ENCODE peak calls at places on chromosomes 11 and 22, in ten cellular contexts. O is body of pancreas; L is OCI-LY7; W is nephron progenitor cell; C is ascending aorta; I is fibroblast of the aortic adventitia; B is left lung; Z is activated CD8-positive, alpha-beta T cell treated with anti-CD3 and anti-CD28 coated beads for 36 hours; Y is bronchial epithelial cell; M is AG09309. S is an unnamed sample.

GRCh38 chr11:969651-970205 is 44.1 kb downstream of the AP2A2 start:
- DNase-seq in O (no peak), L (no peak), W (no peak), C (no peak), I (no peak), B (peak), Z (no peak), Y (no peak), M (no peak), S (no peak)

GRCh38 chr11:131924001-131924400 is 553.6 kb downstream of the NTM start:
- DNase-seq in O (no peak), L (no peak), W (no peak), C (no peak), I (no peak), B (no peak), Z (no peak), Y (no peak), M (no peak), S (no peak)

GRCh38 chr11:131580466-131580865 is 210.1 kb downstream of the NTM start:
- DNase-seq in O (no peak), L (no peak), W (no peak), C (no peak), I (no peak), B (no peak), Z (no peak), Y (no peak), M (peak), S (no peak)

GRCh38 chr22:25045176-25045575 is 92.7 kb downstream of the KIAA1671 start:
- DNase-seq in O (no peak), L (no peak), W (no peak), C (no peak), I (no peak), B (no peak), Z (no peak), Y (no peak), M (no peak), S (no peak)

GRCh38 chr11:8327761-8328192 is 64.1 kb upstream of the LMO1 start:
- DNase-seq in O (no peak), L (no peak), W (no peak), C (no peak), I (peak), B (no peak), Z (peak), Y (no peak), M (no peak), S (peak)

GRCh38 chr11:115921986-115922385 is 417.8 kb upstream of the CADM1 start:
- DNase-seq in O (no peak), L (peak), W (no peak), C (no peak), I (no peak), B (no peak), Z (no peak), Y (no peak), M (no peak), S (no peak)

GRCh38 chr11:2077061-2077802 is 62.0 kb downstream of the IGF2 start:
- DNase-seq in O (no peak), L (no peak), W (no peak), C (no peak), I (peak), B (peak), Z (peak), Y (peak), M (no peak), S (no peak)

GRCh38 chr11:127451852-127452251 is 451.3 kb upstream of the KIRREL3 start:
- DNase-seq in O (no peak), L (no peak), W (no peak), C (no peak), I (no peak), B (no peak), Z (no peak), Y (no peak), M (no peak), S (no peak)

GRCh38 chr11:100808904-100809491 is 121.9 kb downstream of the ARHGAP42 start:
- DNase-seq in O (no peak), L (no peak), W (no peak), C (no peak), I (peak), B (no peak), Z (no peak), Y (peak), M (peak), S (no peak)

DNA sequence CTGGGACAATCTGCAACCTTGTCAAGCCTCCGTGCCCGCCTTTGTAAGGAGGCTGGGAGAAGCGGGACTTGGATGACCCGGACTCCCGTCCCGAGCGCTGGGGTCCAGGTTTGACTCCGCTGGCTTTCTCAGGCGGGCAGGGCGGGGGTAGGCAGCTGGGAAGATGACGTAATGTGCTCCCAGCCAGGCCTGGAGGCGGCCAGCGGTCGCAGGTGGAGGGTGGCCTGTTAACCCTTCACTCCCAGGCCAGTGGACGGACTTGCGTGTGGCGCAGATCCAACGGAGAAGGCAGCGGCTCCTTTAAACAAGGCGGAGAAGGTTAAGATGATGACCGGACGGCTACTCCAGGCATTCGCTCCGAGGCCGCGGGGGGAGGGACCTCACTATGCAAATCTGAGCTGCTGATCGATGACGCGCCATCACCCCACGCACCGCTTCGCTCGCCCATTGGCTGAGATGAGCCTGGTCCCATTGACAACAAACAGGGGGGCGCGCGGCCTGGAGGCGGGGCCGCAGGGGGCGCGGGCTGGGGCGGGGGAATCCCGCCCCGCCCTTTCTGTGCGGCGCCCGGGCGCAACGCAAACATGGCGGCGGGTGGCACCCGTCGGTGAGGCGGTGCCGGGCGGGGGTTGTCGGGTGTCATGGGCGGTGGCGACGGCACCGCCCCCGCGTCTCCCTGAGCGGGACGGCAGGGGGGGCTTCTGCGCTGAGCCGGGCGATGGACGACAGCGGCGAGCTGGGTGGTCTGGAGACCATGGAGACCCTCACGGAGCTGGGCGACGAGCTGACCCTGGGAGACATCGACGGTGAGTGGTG is at the start of gene SREBF2:
- DNase-seq in O (peak), L (peak), W (peak), C (peak), I (peak), B (peak), Z (peak), Y (peak), M (peak), S (peak)
- TF ChIP-seq CTCF in O (no peak), L (no peak), W (no peak), C (peak), I (no peak), B (no peak), Z (no peak), Y (peak), M (no peak), S (no peak)

DNA sequence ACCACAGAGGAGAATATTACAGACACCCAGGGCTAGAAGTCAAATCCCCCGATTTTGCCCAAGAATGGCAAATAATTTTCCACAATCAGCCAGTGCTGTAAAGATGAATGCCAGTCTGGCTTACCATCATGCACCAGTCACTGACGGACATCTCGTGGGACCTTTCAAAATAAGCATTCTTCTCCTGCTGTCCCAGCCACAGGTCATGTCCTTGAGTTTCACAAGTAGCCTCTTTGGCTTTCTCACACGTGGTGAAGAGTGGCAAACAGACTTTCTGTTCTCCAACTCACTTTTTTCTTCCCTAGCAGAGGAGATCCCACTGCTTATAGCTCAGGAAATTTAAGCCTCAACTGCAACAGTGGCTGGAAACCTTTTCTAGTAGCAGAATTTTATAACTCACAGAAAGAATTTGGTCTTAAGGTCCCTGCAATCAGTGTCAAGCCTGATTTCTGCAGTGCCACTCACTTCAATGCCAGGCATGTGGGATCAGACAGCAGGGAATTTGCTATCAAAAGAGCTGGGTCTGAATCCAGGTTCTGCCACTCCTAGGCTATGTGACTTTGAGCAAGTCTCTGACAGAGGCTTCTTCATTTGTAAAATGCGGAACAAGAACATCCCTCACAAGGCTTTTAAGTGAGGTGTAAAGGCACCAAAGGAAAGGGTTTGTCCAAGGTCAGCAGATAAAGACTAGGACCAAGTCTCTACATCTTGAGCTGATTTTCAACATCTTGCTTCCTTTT is 3.6 kb downstream of the PIK3IP1 start:
- DNase-seq in O (no peak), L (peak), W (no peak), C (no peak), I (no peak), B (no peak), Z (no peak), Y (no peak), M (no peak), S (no peak)
- TF ChIP-seq CTCF in O (no peak), L (no peak), W (no peak), C (no peak), I (no peak), B (no peak), Z (no peak), Y (no peak), M (no peak), S (no peak)

GRCh38 chr11:78472905-78473304 is 55.3 kb upstream of the GAB2 start:
- DNase-seq in O (no peak), L (no peak), W (no peak), C (no peak), I (no peak), B (no peak), Z (no peak), Y (no peak), M (no peak), S (no peak)
- TF ChIP-seq CTCF in O (no peak), L (no peak), W (no peak), C (no peak), I (no peak), B (no peak), Z (no peak), Y (no peak), M (no peak), S (no peak)

GRCh38 chr11:70942593-70942992 is 309.8 kb downstream of the SHANK2 start:
- DNase-seq in O (no peak), L (peak), W (peak), C (no peak), I (no peak), B (no peak), Z (peak), Y (no peak), M (no peak), S (no peak)
- TF ChIP-seq CTCF in O (no peak), L (peak), W (no peak), C (no peak), I (peak), B (no peak), Z (peak), Y (peak), M (peak), S (peak)

GRCh38 chr11:62245271-62245753 is 3.3 kb downstream of the SCGB1D2 start:
- DNase-seq in O (no peak), L (peak), W (peak), C (no peak), I (peak), B (no peak), Z (peak), Y (peak), M (no peak), S (peak)
- TF ChIP-seq CTCF in O (no peak), L (peak), W (peak), C (no peak), I (peak), B (no peak), Z (no peak), Y (no peak), M (no peak), S (peak)

GRCh38 chr11:90434858-90435257 is 212.0 kb upstream of the CHORDC1 start:
- DNase-seq in O (no peak), L (no peak), W (no peak), C (no peak), I (no peak), B (no peak), Z (peak), Y (peak), M (no peak), S (no peak)
- TF ChIP-seq CTCF in O (no peak), L (no peak), W (no peak), C (no peak), I (no peak), B (no peak), Z (no peak), Y (peak), M (no peak), S (peak)

DNA sequence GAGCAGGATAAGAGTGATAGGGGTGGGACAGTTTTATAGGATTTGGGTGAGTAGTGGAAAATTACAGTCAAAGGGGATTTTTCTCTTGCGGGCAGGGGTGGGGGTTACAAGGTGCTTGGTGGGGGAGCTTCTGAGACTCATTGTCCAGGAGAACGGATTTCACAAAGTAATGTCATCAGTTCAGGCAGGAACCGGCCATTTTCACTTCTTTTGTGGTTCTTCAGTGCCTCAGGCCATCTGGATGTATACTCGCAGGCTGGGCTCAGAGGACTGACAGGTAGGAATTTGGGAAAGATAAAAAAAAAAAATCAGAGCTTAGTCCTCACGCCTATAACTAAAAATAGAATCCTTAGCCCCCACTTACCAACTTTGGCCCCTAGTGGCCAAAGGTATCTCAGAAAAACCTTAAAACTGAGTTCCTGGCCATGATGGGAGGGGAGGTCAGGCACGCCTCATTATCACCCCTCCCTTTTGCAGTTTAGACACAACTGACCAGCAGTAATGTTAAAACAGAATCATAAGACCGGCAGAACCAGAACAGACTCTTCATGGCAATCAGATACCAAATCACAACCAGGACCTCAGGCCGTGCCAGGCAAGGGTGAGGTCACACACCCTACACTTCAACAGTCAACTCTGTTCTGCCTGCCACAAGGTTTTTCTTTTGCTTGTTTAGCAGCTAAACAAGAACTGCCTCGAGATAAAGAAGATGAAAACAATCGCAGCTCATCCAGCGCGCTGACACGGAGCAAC is 8.9 kb upstream of the APOBEC3G start:
- DNase-seq in O (no peak), L (peak), W (no peak), C (no peak), I (no peak), B (no peak), Z (no peak), Y (no peak), M (no peak), S (no peak)
- TF ChIP-seq CTCF in O (no peak), L (peak), W (peak), C (no peak), I (no peak), B (no peak), Z (no peak), Y (no peak), M (no peak), S (peak)

GRCh38 chr22:43483669-43484068 is 71.9 kb downstream of the MPPED1 start:
- DNase-seq in O (no peak), L (no peak), W (no peak), C (no peak), I (no peak), B (peak), Z (no peak), Y (no peak), M (no peak), S (no peak)

GRCh38 chr22:43479962-43480361 is 68.1 kb downstream of the MPPED1 start:
- DNase-seq in O (no peak), L (no peak), W (no peak), C (no peak), I (no peak), B (peak), Z (no peak), Y (no peak), M (no peak), S (no peak)

GRCh38 chr22:43482310-43482625 is 70.5 kb downstream of the MPPED1 start:
- DNase-seq in O (no peak), L (no peak), W (no peak), C (no peak), I (no peak), B (peak), Z (no peak), Y (no peak), M (no peak), S (no peak)

GRCh38 chr22:43483266-43483665 is 71.5 kb downstream of the MPPED1 start:
- DNase-seq in O (no peak), L (no peak), W (no peak), C (no peak), I (no peak), B (peak), Z (no peak), Y (no peak), M (no peak), S (no peak)

GRCh38 chr22:43481528-43482309 is 69.9 kb downstream of the MPPED1 start:
- DNase-seq in O (no peak), L (peak), W (no peak), C (no peak), I (no peak), B (peak), Z (peak), Y (no peak), M (no peak), S (peak)
- TF ChIP-seq CTCF in O (no peak), L (peak), W (no peak), C (no peak), I (no peak), B (no peak), Z (peak), Y (no peak), M (no peak), S (peak)

GRCh38 chr11:123188508-123189165 is 6.4 kb downstream of the CLMP start:
- DNase-seq in O (no peak), L (no peak), W (no peak), C (no peak), I (peak), B (no peak), Z (no peak), Y (peak), M (no peak), S (no peak)
- TF ChIP-seq CTCF in O (no peak), L (no peak), W (no peak), C (no peak), I (peak), B (no peak), Z (no peak), Y (no peak), M (no peak), S (no peak)

S was measured in GM13977.